ENCODE peak calls at places on chromosomes 5 and 9, in ten cellular contexts. U is fibroblast of lung, P is kidney epithelial cell, W is GM06990, L is GM13977, J is RWPE1, V is H9, G is WTC11, Z is right atrium auricular region, Q is hepatocyte. S is an unnamed sample.

GRCh38 chr5:633521-633955 is 21.4 kb downstream of the CEP72 start:
- DNase-seq in U (peak), P (no peak), W (no peak), L (no peak), J (no peak), V (no peak), G (no peak), Z (no peak), Q (no peak), S (no peak)

GRCh38 chr9:120434532-120434931 is 145.4 kb downstream of the CDK5RAP2 start:
- DNase-seq in U (peak), P (no peak), W (no peak), L (no peak), J (no peak), V (no peak), G (no peak), Z (peak), Q (peak), S (no peak)

GRCh38 chr5:135993894-135994514 is 34.8 kb upstream of the TGFBI start:
- DNase-seq in U (peak), P (no peak), W (no peak), L (no peak), J (peak), V (no peak), G (no peak), Z (no peak), Q (peak), S (no peak)

GRCh38 chr5:133410335-133410828 is 202.0 kb downstream of the FSTL4 start:
- DNase-seq in U (no peak), P (no peak), W (no peak), L (no peak), J (no peak), V (no peak), G (no peak), Z (no peak), Q (no peak), S (no peak)

GRCh38 chr5:178462846-178463245 is 127.3 kb downstream of the COL23A1 start:
- DNase-seq in U (no peak), P (peak), W (no peak), L (no peak), J (no peak), V (no peak), G (no peak), Z (no peak), Q (no peak), S (no peak)

GRCh38 chr5:154465169-154465568 is 12.9 kb downstream of the HAND1 start:
- DNase-seq in U (peak), P (no peak), W (no peak), L (no peak), J (peak), V (no peak), G (no peak), Z (no peak), Q (no peak), S (no peak)

GRCh38 chr9:109117856-109118801 is 1.6 kb downstream of the TMEM245 start:
- DNase-seq in U (peak), P (peak), W (no peak), L (no peak), J (peak), V (no peak), G (no peak), Z (peak), Q (peak), S (no peak)

GRCh38 chr9:133075925-133076324 is 14.1 kb downstream of the CEL start:
- DNase-seq in U (peak), P (peak), W (no peak), L (no peak), J (no peak), V (no peak), G (no peak), Z (no peak), Q (peak), S (no peak)

GRCh38 chr9:81193362-81194339 is 495.7 kb downstream of the TLE1 start:
- DNase-seq in U (no peak), P (no peak), W (no peak), L (no peak), J (no peak), V (no peak), G (no peak), Z (no peak), Q (no peak), S (no peak)

GRCh38 chr5:177994063-177994462 is 2.0 kb downstream of the PROP1 start:
- DNase-seq in U (no peak), P (no peak), W (no peak), L (no peak), J (no peak), V (no peak), G (no peak), Z (peak), Q (no peak), S (no peak)

GRCh38 chr5:144313147-144313726 is 142.6 kb downstream of the KCTD16 start:
- DNase-seq in U (no peak), P (no peak), W (no peak), L (no peak), J (no peak), V (no peak), G (no peak), Z (no peak), Q (no peak), S (no peak)

GRCh38 chr9:134204041-134204440 is 39.7 kb upstream of the RNU6ATAC start:
- DNase-seq in U (no peak), P (no peak), W (no peak), L (no peak), J (no peak), V (no peak), G (no peak), Z (no peak), Q (no peak), S (no peak)

GRCh38 chr5:137488974-137489373 is 10.2 kb downstream of the SPOCK1 start:
- DNase-seq in U (no peak), P (no peak), W (no peak), L (no peak), J (no peak), V (no peak), G (no peak), Z (no peak), Q (no peak), S (no peak)

GRCh38 chr9:96075757-96076156 is 200.3 kb downstream of the ERCC6L2 start:
- DNase-seq in U (no peak), P (no peak), W (no peak), L (no peak), J (no peak), V (no peak), G (no peak), Z (no peak), Q (no peak), S (no peak)

GRCh38 chr9:15293727-15294405 is 13.2 kb downstream of the TTC39B start:
- DNase-seq in U (no peak), P (no peak), W (no peak), L (no peak), J (no peak), V (no peak), G (no peak), Z (no peak), Q (no peak), S (no peak)

GRCh38 chr5:139181835-139182452 is 16.2 kb downstream of the SIL1 start:
- DNase-seq in U (peak), P (no peak), W (no peak), L (no peak), J (peak), V (no peak), G (no peak), Z (no peak), Q (peak), S (no peak)

GRCh38 chr9:91884746-91885687 is 65.0 kb downstream of the ROR2 start:
- DNase-seq in U (peak), P (no peak), W (no peak), L (no peak), J (no peak), V (peak), G (no peak), Z (no peak), Q (peak), S (no peak)

GRCh38 chr9:95091574-95091970 is 225.9 kb downstream of the FANCC start:
- DNase-seq in U (peak), P (peak), W (no peak), L (no peak), J (no peak), V (no peak), G (no peak), Z (no peak), Q (peak), S (no peak)

GRCh38 chr9:136192289-136193126 is 12.4 kb downstream of the LHX3 start:
- DNase-seq in U (no peak), P (no peak), W (no peak), L (no peak), J (no peak), V (no peak), G (no peak), Z (no peak), Q (no peak), S (no peak)

GRCh38 chr5:172156541-172156994 is 31.5 kb downstream of the STK10 start:
- DNase-seq in U (no peak), P (no peak), W (no peak), L (no peak), J (no peak), V (no peak), G (no peak), Z (no peak), Q (no peak), S (no peak)

GRCh38 chr5:149038336-149039075 is 24.4 kb downstream of the SH3TC2 start:
- DNase-seq in U (no peak), P (no peak), W (no peak), L (no peak), J (no peak), V (no peak), G (no peak), Z (no peak), Q (no peak), S (no peak)

GRCh38 chr9:26561928-26562327 is 330.7 kb downstream of the CAAP1 start:
- DNase-seq in U (no peak), P (no peak), W (no peak), L (no peak), J (no peak), V (no peak), G (no peak), Z (no peak), Q (no peak), S (no peak)

GRCh38 chr9:3662671-3663070 is 136.9 kb upstream of the RFX3 start:
- DNase-seq in U (peak), P (no peak), W (no peak), L (no peak), J (no peak), V (no peak), G (no peak), Z (no peak), Q (no peak), S (no peak)

GRCh38 chr5:142492781-142493281 is 168.0 kb upstream of the SPRY4 start:
- DNase-seq in U (peak), P (no peak), W (no peak), L (no peak), J (no peak), V (no peak), G (no peak), Z (no peak), Q (no peak), S (no peak)

GRCh38 chr9:106958955-106959657 is 96.1 kb downstream of the ZNF462 start:
- DNase-seq in U (peak), P (no peak), W (no peak), L (no peak), J (peak), V (no peak), G (no peak), Z (no peak), Q (no peak), S (no peak)

GRCh38 chr5:111478898-111479297 is 33.4 kb downstream of the STARD4 start:
- DNase-seq in U (no peak), P (no peak), W (no peak), L (no peak), J (no peak), V (no peak), G (no peak), Z (no peak), Q (no peak), S (no peak)

GRCh38 chr5:38151878-38152277 is 106.5 kb upstream of the EGFLAM start:
- DNase-seq in U (no peak), P (no peak), W (no peak), L (no peak), J (no peak), V (no peak), G (no peak), Z (no peak), Q (no peak), S (no peak)
- TF ChIP-seq CTCF in U (no peak), P (no peak), W (no peak), L (no peak), J (no peak), V (no peak), G (no peak), Z (no peak), Q (no peak), S (no peak)

GRCh38 chr5:93460286-93460685 is 120.7 kb downstream of the NR2F1-AS1 start:
- DNase-seq in U (no peak), P (no peak), W (no peak), L (no peak), J (no peak), V (no peak), G (no peak), Z (no peak), Q (no peak), S (no peak)
- TF ChIP-seq CTCF in U (no peak), P (no peak), W (no peak), L (no peak), J (no peak), V (no peak), G (no peak), Z (no peak), Q (no peak), S (no peak)

GRCh38 chr5:2505217-2505616 is 246.3 kb downstream of the IRX2 start:
- DNase-seq in U (no peak), P (no peak), W (no peak), L (no peak), J (no peak), V (peak), G (peak), Z (no peak), Q (no peak), S (no peak)
- TF ChIP-seq CTCF in U (no peak), P (no peak), W (no peak), L (no peak), J (no peak), V (peak), G (no peak), Z (no peak), Q (no peak), S (no peak)

DNA sequence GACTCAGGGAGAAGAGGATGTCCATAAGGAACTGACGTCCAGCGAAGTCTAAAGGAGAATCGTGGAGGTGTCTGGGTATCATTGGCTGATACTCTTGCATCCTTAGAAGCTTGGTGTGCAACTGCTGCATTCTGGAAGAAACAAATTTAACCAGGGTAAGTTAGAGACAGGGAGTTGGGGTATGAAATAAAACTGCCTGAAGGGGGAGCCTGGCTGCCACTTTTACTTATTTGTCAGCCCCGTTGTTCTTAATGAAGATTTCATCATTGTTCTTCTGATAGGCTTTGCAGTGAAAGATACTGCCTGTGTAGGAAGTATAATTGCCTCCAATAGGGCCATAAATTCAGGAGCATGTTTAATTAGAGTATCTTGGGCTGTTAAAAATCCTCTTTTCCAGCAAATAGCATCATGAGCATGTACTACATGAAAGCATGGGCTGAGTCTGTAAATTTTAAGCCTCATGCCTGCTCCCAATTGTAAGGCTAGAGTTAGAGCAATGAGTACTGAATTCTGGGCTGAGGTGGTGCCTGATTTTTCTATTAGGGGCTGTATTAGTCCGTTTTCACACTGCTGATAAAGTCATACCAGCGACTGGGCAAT is 1264.5 kb upstream of the ACO1 start:
- DNase-seq in U (peak), P (no peak), W (no peak), L (peak), J (peak), V (peak), G (peak), Z (no peak), Q (peak), S (peak)
- TF ChIP-seq CTCF in U (peak), P (peak), W (peak), L (peak), J (peak), V (peak), G (peak), Z (peak), Q (peak), S (peak)